ENCODE peak calls at places on chromosomes 4 and X, in four cellular contexts. J, W, U and E are unnamed samples.

GRCh38 chr4:98686847-98687246 is 28.4 kb upstream of the TSPAN5 start:
- DNase-seq in J (no peak), W (no peak), U (no peak), E (no peak)

GRCh38 chr4:8739820-8740665 is 131.6 kb downstream of the HMX1 start:
- DNase-seq in W (no peak), J (no peak), U (no peak), E (no peak)

GRCh38 chr4:3791910-3792542 is 25.8 kb downstream of the ADRA2C start:
- DNase-seq in J (peak; percentile 51), W (no peak), U (peak; percentile 69), E (peak; percentile 32)

GRCh38 chr4:104465201-104465600 is 29.5 kb downstream of the CXXC4 start:
- DNase-seq in W (no peak), U (no peak), J (no peak), E (no peak)

GRCh38 chr4:8022767-8023695 is 83.4 kb upstream of the AFAP1 start:
- DNase-seq in J (no peak), W (no peak), U (no peak), E (no peak)

GRCh38 chr4:26873391-26874026 is 12.9 kb downstream of the STIM2 start:
- DNase-seq in W (peak; percentile 62), U (no peak), J (no peak), E (no peak)

GRCh38 chr4:8772499-8773123 is 99.0 kb downstream of the HMX1 start:
- DNase-seq in U (peak; percentile 7), W (no peak), J (no peak), E (no peak)

GRCh38 chrX:40314070-40314469 is 216.3 kb upstream of the BCOR start:
- DNase-seq in U (no peak), J (no peak), W (no peak), E (no peak)

GRCh38 chr4:6658635-6659075 is 18.2 kb downstream of the MRFAP1 start:
- DNase-seq in J (peak; percentile 37), U (peak; percentile 77), W (peak; percentile 44), E (no peak)

GRCh38 chr4:105805501-105806120 is 89.7 kb upstream of the NPNT start:
- DNase-seq in U (no peak), J (no peak), W (no peak), E (no peak)

GRCh38 chrX:48468247-48468671 is 1.8 kb downstream of the SLC38A5 start:
- DNase-seq in U (no peak), W (no peak), J (no peak), E (no peak)

GRCh38 chr4:182369211-182369610 is 126.0 kb downstream of the TENM3 start:
- DNase-seq in U (no peak), W (no peak), J (no peak), E (no peak)

GRCh38 chr4:20445933-20446723 is 194.4 kb downstream of the SLIT2 start:
- DNase-seq in W (no peak), U (no peak), J (no peak), E (no peak)

GRCh38 chr4:65670331-65671031 is at the start of gene EPHA5:
- DNase-seq in W (no peak), J (peak; percentile 48), U (peak; percentile 80), E (peak; percentile 69)

GRCh38 chr4:97370581-97370980 is 772.7 kb downstream of the STPG2 start:
- DNase-seq in U (no peak), J (no peak), W (no peak), E (no peak)

GRCh38 chr4:164888096-164888495 is 11.1 kb downstream of the APELA start:
- DNase-seq in W (no peak), J (no peak), U (no peak), E (peak; percentile 11)

GRCh38 chrX:71622347-71623104 is 4.2 kb upstream of the CXCR3 start:
- DNase-seq in U (peak; percentile 85), J (peak; percentile 76), W (peak; percentile 65), E (peak; percentile 63)

GRCh38 chr4:98905834-98906233 is 23.1 kb downstream of the EIF4E start:
- DNase-seq in W (no peak), J (no peak), U (no peak), E (no peak)

GRCh38 chrX:4682637-4683036 is 969.2 kb upstream of the PRKX start:
- DNase-seq in J (no peak), U (no peak), W (no peak), E (no peak)

GRCh38 chrX:45846328-45846727 is 645.7 kb upstream of the DIPK2B start:
- DNase-seq in W (no peak), J (no peak), U (no peak), E (no peak)

GRCh38 chrX:1453951-1454785 is 1.5 kb upstream of the ASMTL start:
- DNase-seq in U (peak; percentile 92), J (peak; percentile 84), W (peak; percentile 82), E (peak; percentile 80)

GRCh38 chrX:19585370-19586082 is 70.2 kb upstream of the MAP3K15 start:
- DNase-seq in W (no peak), U (no peak), J (no peak), E (no peak)

GRCh38 chr4:127249066-127249766 is 383.5 kb upstream of the INTU start:
- DNase-seq in U (no peak), J (no peak), W (no peak), E (no peak)

GRCh38 chrX:44036336-44036735 is 63.1 kb upstream of the NDP start:
- DNase-seq in U (no peak), J (no peak), W (no peak), E (no peak)

GRCh38 chrX:152220612-152221011 is 82.2 kb upstream of the MAGEA10 start:
- DNase-seq in W (no peak), U (no peak), J (no peak), E (no peak)